ENCODE peak calls at places on chromosomes 3 and 15, in ten cellular contexts. R, M, F, P, D, A, L, H, T and U are unnamed samples.

GRCh38 chr15:78673476-78673875 is 32.5 kb upstream of the CHRNB4 start:
- DNase-seq in L (no peak), P (no peak), T (no peak), R (no peak), F (no peak), A (no peak), H (no peak), D (no peak), M (no peak), U (no peak)

GRCh38 chr3:196712514-196713413 is 587 bp downstream of the PIGX start:
- DNase-seq in R (peak; percentile 80), F (peak; percentile 70), A (peak; percentile 51), L (peak; percentile 85), M (peak; percentile 60), H (peak; percentile 74), D (peak; percentile 62), T (peak; percentile 92), P (peak; percentile 62), U (peak; percentile 61)

GRCh38 chr3:196793224-196793623 is 53.6 kb downstream of the PAK2 start:
- DNase-seq in M (no peak), D (no peak), T (peak; percentile 83), P (peak; percentile 99), L (no peak), H (no peak), R (no peak), F (no peak), A (peak; percentile 91), U (peak; percentile 94)

GRCh38 chr15:67914537-67915373 is 74.9 kb upstream of the RNU6-1 start:
- DNase-seq in M (peak; percentile 61), F (peak; percentile 73), R (no peak), L (peak; percentile 87), T (no peak), D (no peak), A (no peak), H (peak; percentile 73), P (peak; percentile 73), U (peak; percentile 59)

GRCh38 chr3:54905230-54905888 is 22.5 kb downstream of the LRTM1 start:
- DNase-seq in T (peak; percentile 51), P (peak; percentile 32), R (no peak), A (no peak), M (no peak), H (no peak), D (no peak), F (no peak), L (no peak), U (peak; percentile 51)

GRCh38 chr3:127413318-127413673 is 125.5 kb upstream of the PRR20G start:
- DNase-seq in M (no peak), A (no peak), D (no peak), H (no peak), T (no peak), F (peak; percentile 34), R (no peak), P (no peak), L (no peak), U (no peak)

GRCh38 chr15:90845201-90845949 is 23.0 kb upstream of the FURIN start:
- DNase-seq in M (peak; percentile 20), A (peak; percentile 70), L (no peak), H (no peak), P (peak; percentile 79), R (peak; percentile 25), T (peak; percentile 77), D (no peak), F (no peak), U (peak; percentile 91)

GRCh38 chr3:193335031-193335430 is 43.5 kb downstream of the ATP13A5 start:
- DNase-seq in P (no peak), F (no peak), M (no peak), D (no peak), T (no peak), A (peak; percentile 25), H (no peak), R (no peak), L (no peak), U (no peak)

GRCh38 chr3:37308247-37308646 is 133.9 kb upstream of the LRRFIP2 start:
- DNase-seq in F (no peak), L (no peak), H (no peak), P (peak; percentile 39), T (peak; percentile 73), A (peak; percentile 27), D (no peak), R (no peak), M (no peak), U (peak; percentile 42)

GRCh38 chr3:52346623-52347530 is 30.8 kb downstream of the DNAH1 start:
- DNase-seq in M (no peak), L (peak; percentile 59), P (peak; percentile 70), R (no peak), H (no peak), F (no peak), T (peak; percentile 80), A (no peak), D (no peak), U (peak; percentile 70)

GRCh38 chr3:73547427-73548036 is 77.2 kb downstream of the PDZRN3 start:
- DNase-seq in H (no peak), F (peak; percentile 29), R (no peak), P (peak; percentile 97), D (no peak), M (peak; percentile 13), T (peak; percentile 96), L (no peak), A (peak; percentile 9), U (peak; percentile 79)

GRCh38 chr3:158768881-158769518 is 32.9 kb upstream of the MFSD1 start:
- DNase-seq in D (no peak), H (no peak), P (peak; percentile 98), L (no peak), F (peak; percentile 29), M (no peak), A (peak; percentile 80), R (no peak), T (peak; percentile 96), U (peak; percentile 99)

GRCh38 chr15:96230557-96231181 is 99.8 kb upstream of the NR2F2 start:
- DNase-seq in R (no peak), D (no peak), L (no peak), M (no peak), A (peak; percentile 45), H (no peak), T (no peak), P (peak; percentile 8), F (no peak), U (peak; percentile 70)

GRCh38 chr3:46901061-46901460 is 23.5 kb downstream of the PTH1R start:
- DNase-seq in T (no peak), M (no peak), D (no peak), F (no peak), P (no peak), L (peak; percentile 46), A (no peak), H (no peak), R (no peak), U (no peak)

GRCh38 chr15:67805871-67806538 is 19.3 kb upstream of the SKOR1 start:
- DNase-seq in M (peak; percentile 29), H (no peak), P (no peak), T (no peak), A (no peak), R (no peak), D (no peak), F (no peak), L (no peak), U (no peak)

GRCh38 chr3:5846271-5846670 is 658.8 kb downstream of the EDEM1 start:
- DNase-seq in T (no peak), L (no peak), H (no peak), D (no peak), R (no peak), P (no peak), M (no peak), A (no peak), F (no peak), U (no peak)

GRCh38 chr3:39146611-39147373 is 6.6 kb downstream of the CSRNP1 start:
- DNase-seq in L (peak; percentile 93), T (peak; percentile 95), R (peak; percentile 31), M (no peak), D (peak; percentile 48), A (peak; percentile 97), H (peak; percentile 65), P (peak; percentile 93), F (peak; percentile 84), U (peak; percentile 99)

GRCh38 chr3:52124766-52125165 is 29.5 kb downstream of the POC1A start:
- DNase-seq in M (no peak), L (peak; percentile 24), D (no peak), T (no peak), R (no peak), H (no peak), P (no peak), A (no peak), F (no peak), U (no peak)

GRCh38 chr3:98027084-98027445 is 8.1 kb downstream of the GABRR3 start:
- DNase-seq in P (no peak), A (peak; percentile 56), D (no peak), R (no peak), M (no peak), L (no peak), H (no peak), F (no peak), T (no peak), U (peak; percentile 10)

GRCh38 chr15:65204931-65205655 is 6.2 kb downstream of the CILP start:
- DNase-seq in A (no peak), F (no peak), H (no peak), T (no peak), L (no peak), P (no peak), M (no peak), D (no peak), R (no peak), U (no peak)

GRCh38 chr3:33426068-33426467 is 14.1 kb downstream of the UBP1 start:
- DNase-seq in A (no peak), D (no peak), L (no peak), H (no peak), F (no peak), P (no peak), R (no peak), T (no peak), M (no peak), U (no peak)

GRCh38 chr15:42890161-42890913 is 30.2 kb downstream of the TTBK2 start:
- DNase-seq in A (peak; percentile 60), H (no peak), T (peak; percentile 56), P (peak; percentile 94), M (no peak), F (no peak), L (no peak), D (no peak), R (no peak), U (peak; percentile 71)

GRCh38 chr3:37806505-37807291 is 55.0 kb upstream of the CTDSPL start:
- DNase-seq in M (no peak), A (no peak), L (no peak), T (no peak), R (no peak), F (no peak), P (no peak), D (no peak), H (no peak), U (no peak)

GRCh38 chr3:184642623-184643308 is 69.1 kb downstream of the MAGEF1 start:
- DNase-seq in D (no peak), F (no peak), R (no peak), H (no peak), T (no peak), P (no peak), A (no peak), M (peak; percentile 20), L (no peak), U (no peak)

GRCh38 chr15:93583533-93583932 is 494.5 kb upstream of the RGMA start:
- DNase-seq in H (no peak), M (no peak), A (no peak), T (no peak), F (no peak), L (no peak), D (no peak), P (no peak), R (no peak), U (no peak)

GRCh38 chr3:127848131-127849129 is 26.1 kb upstream of the MGLL start:
- DNase-seq in P (peak; percentile 33), F (no peak), L (no peak), R (no peak), T (peak; percentile 30), D (no peak), A (no peak), M (peak; percentile 5), H (no peak), U (peak; percentile 57)

GRCh38 chr15:94421711-94422110 is 190.3 kb downstream of the MCTP2 start:
- DNase-seq in A (no peak), F (no peak), T (no peak), D (no peak), H (no peak), P (no peak), R (no peak), M (no peak), L (no peak), U (no peak)

GRCh38 chr3:146071636-146072035 is 89.3 kb downstream of the PLOD2 start:
- DNase-seq in T (no peak), L (no peak), F (no peak), P (no peak), A (no peak), H (no peak), M (no peak), D (no peak), R (no peak), U (no peak)